ENCODE peak calls at places on chromosomes 7 and 10, in eight cellular contexts. N is gastrocnemius medialis, G is WERI-Rb-1, M is tibial nerve, T is psoas muscle, K is left ventricle myocardium inferior, F is uterus, Y is IMR-90. D is an unnamed sample. For H3K9me3, the result is how much of the 10 kb centered on the place peaks cover.

GRCh38 chr10:119677126-119677525 is 25.9 kb downstream of the BAG3 start:
- DNase-seq in T (no peak), Y (no peak), M (no peak), G (no peak), K (no peak), N (no peak), F (no peak), D (no peak)

GRCh38 chr10:44863344-44864041 is 47.6 kb upstream of the TMEM72 start:
- DNase-seq in K (no peak), N (no peak), G (no peak), Y (no peak), M (no peak), T (no peak), F (no peak), D (no peak)

GRCh38 chr10:12914111-12914510 is 87.4 kb downstream of the CCDC3 start:
- DNase-seq in F (no peak), N (no peak), M (no peak), T (no peak), Y (no peak), G (no peak), K (no peak), D (no peak)

GRCh38 chr10:101558671-101559595 is 29.1 kb downstream of the POLL start:
- DNase-seq in G (no peak), Y (no peak), N (no peak), T (no peak), F (no peak), K (no peak), M (no peak), D (no peak)

GRCh38 chr7:155702616-155703015 is 58.2 kb downstream of the RBM33 start:
- DNase-seq in M (no peak), Y (peak), K (no peak), G (no peak), N (no peak), T (no peak), F (no peak), D (no peak)

GRCh38 chr7:122951006-122951405 is 44.5 kb downstream of the TAS2R16 start:
- DNase-seq in M (no peak), F (no peak), K (no peak), Y (no peak), T (no peak), G (no peak), N (no peak), D (no peak)

GRCh38 chr10:33249137-33249536 is 85.3 kb downstream of the NRP1 start:
- DNase-seq in M (no peak), G (no peak), K (no peak), N (no peak), T (no peak), F (no peak), Y (no peak), D (no peak)

GRCh38 chr7:34084651-34085050 is 179.3 kb downstream of the BMPER start:
- DNase-seq in T (no peak), N (no peak), Y (no peak), F (no peak), M (no peak), G (no peak), K (no peak), D (no peak)

GRCh38 chr7:53246974-53247373 is 211.5 kb downstream of the POM121L12 start:
- DNase-seq in K (no peak), T (no peak), G (no peak), N (no peak), M (no peak), F (no peak), Y (no peak), D (no peak)

GRCh38 chr10:3353235-3353634 is 180.7 kb upstream of the PITRM1 start:
- DNase-seq in K (no peak), M (no peak), F (no peak), T (no peak), N (no peak), Y (no peak), G (no peak), D (no peak)

GRCh38 chr10:112775892-112776679 is 174.0 kb upstream of the TCF7L2 start:
- DNase-seq in T (no peak), K (no peak), M (no peak), G (peak), F (no peak), N (no peak), Y (no peak), D (no peak)

GRCh38 chr10:74913321-74913980 is 87.1 kb downstream of the KAT6B start:
- DNase-seq in Y (no peak), N (no peak), K (no peak), M (no peak), T (no peak), F (no peak), G (no peak), D (no peak)

GRCh38 chr10:71912431-71912830 is 51.8 kb upstream of the CHST3 start:
- DNase-seq in N (no peak), Y (peak), T (no peak), K (no peak), M (no peak), F (no peak), G (no peak), D (no peak)

GRCh38 chr10:7301039-7301768 is 109.6 kb downstream of the SFMBT2 start:
- DNase-seq in M (no peak), T (no peak), F (no peak), Y (no peak), N (no peak), K (no peak), G (no peak), D (no peak)

GRCh38 chr10:124306922-124307371 is 111.8 kb downstream of the OAT start:
- DNase-seq in G (no peak), K (no peak), Y (no peak), N (no peak), T (no peak), F (no peak), M (no peak), D (no peak)

GRCh38 chr7:113875224-113875623 is 43.6 kb downstream of the PPP1R3A start:
- DNase-seq in G (no peak), T (no peak), M (no peak), N (no peak), Y (no peak), F (no peak), K (no peak), D (no peak)

GRCh38 chr7:28165221-28165807 is 15.3 kb downstream of the JAZF1 start:
- DNase-seq in M (no peak), N (no peak), Y (peak), T (no peak), F (no peak), G (no peak), K (no peak), D (no peak)

GRCh38 chr10:71179382-71179781 is 33.0 kb upstream of the UNC5B start:
- DNase-seq in N (peak), Y (no peak), M (no peak), G (peak), K (no peak), T (no peak), F (no peak), D (no peak)

GRCh38 chr7:80183900-80184685 is 49.5 kb downstream of the GNAI1 start:
- DNase-seq in Y (no peak), N (no peak), T (no peak), M (no peak), G (no peak), K (no peak), F (no peak), D (no peak)
- H3K4me3 ChIP-seq in Y (no peak), N (no peak), T (no peak), M (no peak), G (no peak), K (no peak), F (no peak), D (no peak)

GRCh38 chr10:94546058-94546595 is 539 bp downstream of the HELLS start:
- DNase-seq in M (no peak), K (no peak), N (no peak), G (peak), F (no peak), T (no peak), Y (peak), D (no peak)
- H3K27ac ChIP-seq in M (no peak), K (no peak), N (no peak), G (peak), F (peak), T (no peak), Y (peak), D (peak)

GRCh38 chr10:83750604-83751003 is 388.7 kb upstream of the GHITM start:
- DNase-seq in G (no peak), Y (no peak), T (no peak), M (no peak), F (no peak), N (no peak), K (no peak), D (no peak)
- H3K9me3 ChIP-seq in G (under half), Y (under half), T (under half), M (under half), F (under half), N (under half), K (half or more), D (under half)

GRCh38 chr7:39855325-39855674 is 94.8 kb upstream of the CDK13 start:
- DNase-seq in F (no peak), K (no peak), T (no peak), M (no peak), G (no peak), Y (no peak), N (no peak), D (no peak)
- H3K4me3 ChIP-seq in F (peak), K (peak), T (peak), M (peak), G (no peak), Y (peak), N (peak), D (no peak)

DNA sequence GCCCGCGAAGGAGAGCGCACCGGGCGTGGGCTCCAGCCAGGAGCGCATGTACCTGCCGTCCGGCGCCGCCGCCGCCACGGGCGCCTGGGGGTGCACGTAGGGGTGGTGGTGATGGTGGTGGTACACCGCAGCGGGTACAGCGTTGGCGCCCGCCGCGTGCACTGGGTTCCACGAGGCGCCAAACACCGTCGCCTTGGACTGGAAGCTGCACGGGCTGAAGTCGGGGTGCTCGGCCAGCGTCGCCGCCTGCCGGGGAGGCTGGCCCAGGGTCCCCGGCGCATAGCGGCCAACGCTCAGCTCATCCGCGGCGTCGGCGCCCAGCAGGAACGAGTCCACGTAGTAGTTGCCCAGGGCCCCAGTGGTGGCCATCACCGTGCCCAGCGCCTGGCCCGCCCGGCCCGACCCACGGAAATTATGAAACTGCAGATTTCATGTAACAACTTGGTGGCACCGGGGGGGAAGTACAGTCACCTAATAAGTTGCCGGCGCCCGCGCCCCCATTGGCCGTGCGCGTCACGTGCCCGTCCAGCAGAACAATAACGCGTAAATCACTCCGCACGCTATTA is at the start of gene HOXA9:
- DNase-seq in T (peak), G (no peak), Y (peak), F (peak), N (peak), M (peak), K (peak), D (no peak)
- H3K27ac ChIP-seq in T (peak), G (no peak), Y (no peak), F (peak), N (peak), M (peak), K (no peak), D (no peak)